ENCODE peak calls at places on chromosomes 3 and 15, in ten cellular contexts. L is Calu3; Y is stimulated activated CD4-positive, alpha-beta T cell treated with anti-CD3 and anti-CD28 coated beads, Interleukin-12 subunit alpha, Interleukin-12 subunit beta, amount 100 ng/mL, for 24 hours; K is GM20000; C is activated CD4-positive, alpha-beta T cell treated with anti-CD3 and anti-CD28 coated beads for 24 hours; W is T-cell; A is AG09319; X is adrenal gland; M is heart left ventricle; N is H54. R is an unnamed sample.

GRCh38 chr3:50205719-50206276 is 727 bp downstream of the SLC38A3 start:
- DNase-seq in A (no peak), X (no peak), Y (no peak), K (no peak), C (peak; percentile 35), L (peak; percentile 41), M (no peak), W (peak; percentile 33), N (no peak), R (no peak)

GRCh38 chr3:44729384-44729910 is at the start of gene ZNF501:
- DNase-seq in Y (peak; percentile 81), N (peak; percentile 40), M (peak; percentile 94), A (peak; percentile 72), C (peak; percentile 79), W (peak; percentile 82), X (peak; percentile 87), L (peak; percentile 63), K (peak; percentile 77), R (peak; percentile 94)

GRCh38 chr15:49223536-49224274 is 53.7 kb downstream of the GALK2 start:
- DNase-seq in N (no peak), Y (no peak), C (no peak), W (no peak), X (no peak), K (no peak), M (no peak), A (no peak), L (no peak), R (no peak)

GRCh38 chr3:188326111-188326510 is 172.2 kb downstream of the LPP start:
- DNase-seq in Y (no peak), N (no peak), M (no peak), K (no peak), A (no peak), L (no peak), C (no peak), W (no peak), X (no peak), R (no peak)

GRCh38 chr15:72420580-72420979 is 22.5 kb downstream of the TMEM202 start:
- DNase-seq in L (no peak), M (no peak), N (no peak), X (no peak), K (no peak), C (no peak), Y (no peak), A (no peak), W (no peak), R (no peak)

GRCh38 chr3:16816048-16816780 is 68.5 kb upstream of the PLCL2 start:
- DNase-seq in W (no peak), L (no peak), K (peak; percentile 63), C (no peak), N (no peak), M (no peak), Y (no peak), A (no peak), X (no peak), R (no peak)

GRCh38 chr3:50516048-50516871 is 12.8 kb upstream of the CACNA2D2 start:
- DNase-seq in C (no peak), A (no peak), M (peak; percentile 62), K (no peak), X (peak; percentile 22), N (no peak), L (no peak), W (no peak), Y (no peak), R (peak; percentile 63)

GRCh38 chr3:127458698-127459097 is 131.8 kb downstream of the TPRA1 start:
- DNase-seq in M (no peak), N (no peak), C (no peak), K (peak; percentile 54), L (peak; percentile 32), A (no peak), X (no peak), Y (no peak), W (peak; percentile 7), R (no peak)

GRCh38 chr15:35013370-35013769 is 25.3 kb upstream of the ZNF770 start:
- DNase-seq in L (no peak), W (no peak), N (no peak), M (no peak), A (no peak), K (no peak), Y (no peak), X (no peak), C (no peak), R (no peak)

GRCh38 chr3:150783920-150784746 is 21.2 kb upstream of the SIAH2 start:
- DNase-seq in C (no peak), A (no peak), M (no peak), L (no peak), X (no peak), W (no peak), Y (no peak), N (no peak), K (peak; percentile 55), R (no peak)

GRCh38 chr3:126558336-126559071 is at the start of gene C3orf22:
- DNase-seq in C (no peak), A (no peak), X (no peak), N (no peak), M (peak; percentile 12), L (no peak), K (no peak), W (no peak), Y (no peak), R (peak; percentile 44)

GRCh38 chr15:33467816-33468163 is 157.0 kb downstream of the RYR3 start:
- DNase-seq in M (no peak), W (no peak), C (no peak), K (no peak), Y (no peak), A (no peak), N (no peak), L (no peak), X (no peak), R (no peak)

GRCh38 chr3:126356373-126357298 is 572 bp downstream of the KLF15 start:
- DNase-seq in X (peak; percentile 34), L (no peak), K (peak; percentile 59), M (peak; percentile 41), A (no peak), Y (no peak), C (no peak), N (no peak), W (no peak), R (peak; percentile 77)

GRCh38 chr3:84772841-84773240 is 185.9 kb upstream of the CADM2 start:
- DNase-seq in X (no peak), C (no peak), N (no peak), L (no peak), W (no peak), K (no peak), Y (no peak), A (no peak), M (no peak), R (no peak)

GRCh38 chr3:12178091-12178820 is 19.5 kb upstream of the TIMP4 start:
- DNase-seq in N (no peak), W (no peak), C (no peak), K (no peak), Y (no peak), X (peak; percentile 35), L (no peak), A (no peak), M (peak; percentile 53), R (peak; percentile 69)

R was measured in sciatic nerve.